ENCODE peak calls at places on chromosome 22, in ten cellular contexts. One of them, this sample, is unnamed. For H3K36me3, the result is how much of the 10 kb centered on the place peaks cover.

GRCh38 chr22:47052236-47053012 is 290.0 kb downstream of the TBC1D22A start:
- DNase-seq in GM12878: no peak
- DNase-seq in adrenal gland: no peak
- DNase-seq in PC-3: no peak
- DNase-seq in IMR-90: no peak
- DNase-seq in ascending aorta: no peak
- DNase-seq in neuronal stem cell: no peak
- DNase-seq in Peyer's patch: no peak
- DNase-seq in aorta: peak
- DNase-seq in pancreas: no peak
- DNase-seq in this sample: no peak

GRCh38 chr22:21446128-21446826 is 20.9 kb upstream of the TMEM191C start:
- DNase-seq in GM12878: no peak
- DNase-seq in adrenal gland: no peak
- DNase-seq in PC-3: no peak
- DNase-seq in IMR-90: no peak
- DNase-seq in ascending aorta: peak
- DNase-seq in neuronal stem cell: no peak
- DNase-seq in Peyer's patch: no peak
- DNase-seq in aorta: peak
- DNase-seq in pancreas: peak
- DNase-seq in this sample: no peak

GRCh38 chr22:49294656-49295464 is 532.8 kb downstream of the BRD1 start:
- DNase-seq in GM12878: no peak
- DNase-seq in adrenal gland: no peak
- DNase-seq in PC-3: no peak
- DNase-seq in IMR-90: no peak
- DNase-seq in ascending aorta: no peak
- DNase-seq in neuronal stem cell: no peak
- DNase-seq in Peyer's patch: no peak
- DNase-seq in aorta: no peak
- DNase-seq in pancreas: no peak
- DNase-seq in this sample: no peak

GRCh38 chr22:49900441-49901230 is 17.6 kb downstream of the ALG12 start:
- DNase-seq in GM12878: no peak
- DNase-seq in adrenal gland: no peak
- DNase-seq in PC-3: no peak
- DNase-seq in IMR-90: no peak
- DNase-seq in ascending aorta: no peak
- DNase-seq in neuronal stem cell: no peak
- DNase-seq in Peyer's patch: no peak
- DNase-seq in aorta: no peak
- DNase-seq in pancreas: no peak
- DNase-seq in this sample: no peak

GRCh38 chr22:32652609-32653008 is 148.9 kb upstream of the TIMP3 start:
- DNase-seq in GM12878: no peak
- DNase-seq in adrenal gland: no peak
- DNase-seq in PC-3: no peak
- DNase-seq in IMR-90: no peak
- DNase-seq in ascending aorta: no peak
- DNase-seq in neuronal stem cell: no peak
- DNase-seq in Peyer's patch: no peak
- DNase-seq in aorta: no peak
- DNase-seq in pancreas: no peak
- DNase-seq in this sample: no peak

GRCh38 chr22:46007848-46008261 is 30.9 kb upstream of the WNT7B start:
- DNase-seq in GM12878: no peak
- DNase-seq in adrenal gland: peak
- DNase-seq in PC-3: no peak
- DNase-seq in IMR-90: peak
- DNase-seq in ascending aorta: peak
- DNase-seq in neuronal stem cell: no peak
- DNase-seq in Peyer's patch: no peak
- DNase-seq in aorta: peak
- DNase-seq in pancreas: peak
- DNase-seq in this sample: peak

GRCh38 chr22:44753189-44754042 is 1.0 kb downstream of the ARHGAP8 start:
- DNase-seq in GM12878: no peak
- DNase-seq in adrenal gland: no peak
- DNase-seq in PC-3: peak
- DNase-seq in IMR-90: peak
- DNase-seq in ascending aorta: no peak
- DNase-seq in neuronal stem cell: no peak
- DNase-seq in Peyer's patch: no peak
- DNase-seq in aorta: no peak
- DNase-seq in pancreas: no peak
- DNase-seq in this sample: peak

GRCh38 chr22:39522567-39523300 is 2.4 kb downstream of the ATF4 start:
- DNase-seq in GM12878: no peak
- DNase-seq in adrenal gland: peak
- DNase-seq in PC-3: peak
- DNase-seq in IMR-90: peak
- DNase-seq in ascending aorta: no peak
- DNase-seq in neuronal stem cell: no peak
- DNase-seq in Peyer's patch: no peak
- DNase-seq in aorta: no peak
- DNase-seq in pancreas: peak
- DNase-seq in this sample: no peak

GRCh38 chr22:20741634-20742581 is 32.0 kb upstream of the SERPIND1 start:
- DNase-seq in GM12878: no peak
- DNase-seq in adrenal gland: no peak
- DNase-seq in PC-3: peak
- DNase-seq in IMR-90: peak
- DNase-seq in ascending aorta: no peak
- DNase-seq in neuronal stem cell: peak
- DNase-seq in Peyer's patch: peak
- DNase-seq in aorta: no peak
- DNase-seq in pancreas: no peak
- DNase-seq in this sample: peak

GRCh38 chr22:28562324-28562723 is 117.3 kb downstream of the TTC28 start:
- DNase-seq in GM12878: no peak
- DNase-seq in adrenal gland: no peak
- DNase-seq in PC-3: no peak
- DNase-seq in IMR-90: no peak
- DNase-seq in ascending aorta: no peak
- DNase-seq in neuronal stem cell: no peak
- DNase-seq in Peyer's patch: no peak
- DNase-seq in aorta: no peak
- DNase-seq in pancreas: no peak
- DNase-seq in this sample: no peak

GRCh38 chr22:50621491-50621880 is 6.5 kb downstream of the ARSA start:
- DNase-seq in GM12878: peak
- DNase-seq in adrenal gland: no peak
- DNase-seq in PC-3: no peak
- DNase-seq in IMR-90: no peak
- DNase-seq in ascending aorta: no peak
- DNase-seq in neuronal stem cell: no peak
- DNase-seq in Peyer's patch: peak
- DNase-seq in aorta: no peak
- DNase-seq in pancreas: no peak
- DNase-seq in this sample: no peak

GRCh38 chr22:21937041-21937820 is 15.4 kb downstream of the PPM1F start:
- DNase-seq in GM12878: no peak
- DNase-seq in adrenal gland: peak
- DNase-seq in PC-3: peak
- DNase-seq in IMR-90: no peak
- DNase-seq in ascending aorta: peak
- DNase-seq in neuronal stem cell: no peak
- DNase-seq in Peyer's patch: no peak
- DNase-seq in aorta: peak
- DNase-seq in pancreas: peak
- DNase-seq in this sample: no peak

GRCh38 chr22:27347951-27348350 is 453.6 kb downstream of the MN1 start:
- DNase-seq in GM12878: no peak
- DNase-seq in adrenal gland: no peak
- DNase-seq in PC-3: no peak
- DNase-seq in IMR-90: no peak
- DNase-seq in ascending aorta: no peak
- DNase-seq in neuronal stem cell: no peak
- DNase-seq in Peyer's patch: no peak
- DNase-seq in aorta: no peak
- DNase-seq in pancreas: no peak
- DNase-seq in this sample: no peak

GRCh38 chr22:47002692-47003091 is 240.2 kb downstream of the TBC1D22A start:
- DNase-seq in GM12878: no peak
- DNase-seq in adrenal gland: no peak
- DNase-seq in PC-3: no peak
- DNase-seq in IMR-90: no peak
- DNase-seq in ascending aorta: no peak
- DNase-seq in neuronal stem cell: no peak
- DNase-seq in Peyer's patch: no peak
- DNase-seq in aorta: no peak
- DNase-seq in pancreas: no peak
- DNase-seq in this sample: no peak

GRCh38 chr22:20164863-20165262 is 14.0 kb upstream of the CCDC188 start:
- DNase-seq in GM12878: no peak
- DNase-seq in adrenal gland: no peak
- DNase-seq in PC-3: no peak
- DNase-seq in IMR-90: no peak
- DNase-seq in ascending aorta: no peak
- DNase-seq in neuronal stem cell: no peak
- DNase-seq in Peyer's patch: no peak
- DNase-seq in aorta: no peak
- DNase-seq in pancreas: no peak
- DNase-seq in this sample: no peak

GRCh38 chr22:33271390-33272161 is 213.4 kb upstream of the SYN3 start:
- DNase-seq in GM12878: peak
- DNase-seq in adrenal gland: no peak
- DNase-seq in PC-3: no peak
- DNase-seq in IMR-90: peak
- DNase-seq in ascending aorta: peak
- DNase-seq in neuronal stem cell: no peak
- DNase-seq in Peyer's patch: peak
- DNase-seq in aorta: peak
- DNase-seq in pancreas: peak
- DNase-seq in this sample: peak

GRCh38 chr22:31952094-31952401 is 7.7 kb downstream of the YWHAH start:
- DNase-seq in GM12878: no peak
- DNase-seq in adrenal gland: no peak
- DNase-seq in PC-3: no peak
- DNase-seq in IMR-90: no peak
- DNase-seq in ascending aorta: no peak
- DNase-seq in neuronal stem cell: no peak
- DNase-seq in Peyer's patch: no peak
- DNase-seq in aorta: no peak
- DNase-seq in pancreas: no peak
- DNase-seq in this sample: no peak

GRCh38 chr22:45996241-45997076 is 19.5 kb upstream of the WNT7B start:
- DNase-seq in GM12878: no peak
- DNase-seq in adrenal gland: peak
- DNase-seq in PC-3: no peak
- DNase-seq in IMR-90: peak
- DNase-seq in ascending aorta: peak
- DNase-seq in neuronal stem cell: no peak
- DNase-seq in Peyer's patch: peak
- DNase-seq in aorta: peak
- DNase-seq in pancreas: peak
- DNase-seq in this sample: peak

GRCh38 chr22:35742342-35743100 is 24.8 kb downstream of the APOL5 start:
- DNase-seq in GM12878: no peak
- DNase-seq in adrenal gland: no peak
- DNase-seq in PC-3: peak
- DNase-seq in IMR-90: peak
- DNase-seq in ascending aorta: peak
- DNase-seq in neuronal stem cell: no peak
- DNase-seq in Peyer's patch: no peak
- DNase-seq in aorta: no peak
- DNase-seq in pancreas: no peak
- DNase-seq in this sample: peak
- H3K4me3 ChIP-seq in GM12878: no peak
- H3K4me3 ChIP-seq in adrenal gland: no peak
- H3K4me3 ChIP-seq in PC-3: no peak
- H3K4me3 ChIP-seq in IMR-90: no peak
- H3K4me3 ChIP-seq in ascending aorta: no peak
- H3K4me3 ChIP-seq in neuronal stem cell: no peak
- H3K4me3 ChIP-seq in Peyer's patch: no peak
- H3K4me3 ChIP-seq in aorta: no peak
- H3K4me3 ChIP-seq in pancreas: no peak
- H3K4me3 ChIP-seq in this sample: no peak

DNA sequence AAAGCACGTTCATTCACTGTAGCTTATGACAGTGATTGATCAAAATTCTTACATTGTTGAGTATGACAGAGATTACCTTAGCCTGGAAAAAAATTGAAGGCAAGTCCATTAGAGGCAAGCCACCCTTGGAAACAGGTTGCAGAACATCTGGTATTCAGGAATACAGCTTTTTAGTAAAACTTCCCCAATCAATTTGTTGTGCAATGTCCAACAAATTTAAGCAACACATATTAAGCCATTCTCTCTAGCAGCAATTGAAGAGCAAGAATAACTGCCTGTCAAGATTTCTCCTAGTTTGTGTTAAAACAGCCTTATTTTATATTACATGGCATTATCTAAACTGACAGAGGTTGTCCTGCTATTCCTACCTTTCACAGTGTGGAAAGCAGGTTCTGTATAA is 37.0 kb downstream of the BCL2L13 start:
- DNase-seq in GM12878: no peak
- DNase-seq in adrenal gland: no peak
- DNase-seq in PC-3: no peak
- DNase-seq in IMR-90: no peak
- DNase-seq in ascending aorta: no peak
- DNase-seq in neuronal stem cell: no peak
- DNase-seq in Peyer's patch: no peak
- DNase-seq in aorta: no peak
- DNase-seq in pancreas: no peak
- DNase-seq in this sample: no peak
- H3K27ac ChIP-seq in GM12878: no peak
- H3K27ac ChIP-seq in adrenal gland: no peak
- H3K27ac ChIP-seq in PC-3: no peak
- H3K27ac ChIP-seq in IMR-90: no peak
- H3K27ac ChIP-seq in ascending aorta: no peak
- H3K27ac ChIP-seq in neuronal stem cell: no peak
- H3K27ac ChIP-seq in Peyer's patch: no peak
- H3K27ac ChIP-seq in aorta: no peak
- H3K27ac ChIP-seq in pancreas: no peak
- H3K27ac ChIP-seq in this sample: no peak

DNA sequence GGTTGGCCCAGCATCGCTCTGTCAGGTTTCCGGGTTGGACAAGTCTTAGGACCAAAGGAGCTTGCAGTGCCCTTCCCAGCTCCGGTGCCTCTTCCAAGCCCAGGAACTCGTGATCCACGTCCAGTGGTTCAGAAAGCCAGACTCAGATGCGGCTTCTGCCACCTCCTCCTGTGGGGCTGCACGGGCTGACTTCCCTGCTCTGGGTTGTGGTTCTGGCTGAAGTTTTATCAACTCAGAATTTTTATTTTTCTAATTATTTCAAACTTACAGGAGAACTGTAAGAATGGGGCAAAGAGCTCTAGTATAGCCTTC is 85.0 kb downstream of the BCR start:
- DNase-seq in GM12878: no peak
- DNase-seq in adrenal gland: no peak
- DNase-seq in PC-3: no peak
- DNase-seq in IMR-90: no peak
- DNase-seq in ascending aorta: no peak
- DNase-seq in neuronal stem cell: no peak
- DNase-seq in Peyer's patch: no peak
- DNase-seq in aorta: no peak
- DNase-seq in pancreas: no peak
- DNase-seq in this sample: no peak
- H3K36me3 ChIP-seq in GM12878: under half
- H3K36me3 ChIP-seq in adrenal gland: under half
- H3K36me3 ChIP-seq in PC-3: under half
- H3K36me3 ChIP-seq in IMR-90: under half
- H3K36me3 ChIP-seq in ascending aorta: half or more
- H3K36me3 ChIP-seq in neuronal stem cell: under half
- H3K36me3 ChIP-seq in Peyer's patch: under half
- H3K36me3 ChIP-seq in aorta: under half
- H3K36me3 ChIP-seq in pancreas: under half
- H3K36me3 ChIP-seq in this sample: half or more

GRCh38 chr22:36467946-36468345 is 13.5 kb downstream of the TXN2 start:
- DNase-seq in GM12878: no peak
- DNase-seq in adrenal gland: peak
- DNase-seq in PC-3: peak
- DNase-seq in IMR-90: peak
- DNase-seq in ascending aorta: no peak
- DNase-seq in neuronal stem cell: no peak
- DNase-seq in Peyer's patch: no peak
- DNase-seq in aorta: peak
- DNase-seq in pancreas: no peak
- DNase-seq in this sample: peak
- H3K4me3 ChIP-seq in GM12878: no peak
- H3K4me3 ChIP-seq in adrenal gland: no peak
- H3K4me3 ChIP-seq in PC-3: peak
- H3K4me3 ChIP-seq in IMR-90: no peak
- H3K4me3 ChIP-seq in ascending aorta: no peak
- H3K4me3 ChIP-seq in neuronal stem cell: no peak
- H3K4me3 ChIP-seq in Peyer's patch: no peak
- H3K4me3 ChIP-seq in aorta: no peak
- H3K4me3 ChIP-seq in pancreas: no peak
- H3K4me3 ChIP-seq in this sample: no peak

This sample was measured in brain microvascular endothelial cell.